ENCODE peak calls at places on chromosomes 16 and 17, in seven cellular contexts. J is Peyer's patch, E is A549, K is heart left ventricle, B is sigmoid colon, O is testis, S is IMR-90. L is an unnamed sample.

GRCh38 chr17:82391496-82392066 is 20.0 kb downstream of the UTS2R start:
- DNase-seq in K (no peak), O (no peak), B (no peak), J (no peak), E (no peak), S (no peak), L (no peak)

GRCh38 chr16:11308493-11309283 is 27.6 kb upstream of the PRM1 start:
- DNase-seq in O (no peak), S (no peak), E (no peak), K (no peak), J (no peak), B (no peak), L (peak; percentile 29)

GRCh38 chr16:12259258-12259657 is 282.7 kb downstream of the SNX29 start:
- DNase-seq in S (no peak), J (no peak), B (no peak), O (no peak), K (no peak), E (no peak), L (no peak)

GRCh38 chr16:71421911-71422310 is 19.9 kb downstream of the TLE7 start:
- DNase-seq in J (no peak), K (no peak), S (no peak), O (no peak), E (peak; percentile 51), B (peak; percentile 24), L (peak; percentile 47)

GRCh38 chr16:58563235-58563634 is 47.9 kb downstream of the SETD6 start:
- DNase-seq in J (no peak), S (peak; percentile 59), E (no peak), B (no peak), O (no peak), K (no peak), L (peak; percentile 16)

GRCh38 chr16:13560151-13560550 is 359.8 kb upstream of the ERCC4 start:
- DNase-seq in B (no peak), K (no peak), S (no peak), O (peak; percentile 74), E (no peak), J (no peak), L (no peak)

GRCh38 chr16:1416521-1416941 is 2.0 kb upstream of the UNKL start:
- DNase-seq in O (no peak), J (no peak), K (no peak), B (no peak), S (no peak), E (no peak), L (no peak)

GRCh38 chr16:25311039-25311438 is 53.4 kb upstream of the ZKSCAN2 start:
- DNase-seq in E (no peak), J (no peak), S (no peak), O (no peak), K (no peak), B (no peak), L (no peak)

GRCh38 chr16:31253642-31254045 is 6.1 kb upstream of the ITGAM start:
- DNase-seq in O (peak; percentile 39), E (peak; percentile 76), K (peak; percentile 28), S (no peak), J (no peak), B (no peak), L (peak; percentile 94)

GRCh38 chr17:77640242-77640641 is 318.3 kb upstream of the TNRC6C start:
- DNase-seq in E (no peak), B (no peak), J (no peak), O (no peak), S (no peak), K (no peak), L (no peak)

GRCh38 chr17:882827-883585 is 96.6 kb downstream of the NXN start:
- DNase-seq in S (peak; percentile 66), B (peak; percentile 93), O (peak; percentile 60), J (no peak), E (no peak), K (peak; percentile 78), L (no peak)

GRCh38 chr16:50520451-50521245 is 27.5 kb upstream of the NKD1 start:
- DNase-seq in B (peak; percentile 18), O (no peak), J (no peak), K (peak; percentile 9), S (no peak), E (no peak), L (no peak)

GRCh38 chr17:50290074-50290702 is 15.9 kb downstream of the TMEM92 start:
- DNase-seq in E (peak; percentile 87), S (peak; percentile 100), O (peak; percentile 58), J (no peak), B (peak; percentile 94), K (peak; percentile 56), L (peak; percentile 97)

GRCh38 chr16:77290451-77291110 is 91.4 kb downstream of the SYCE1L start:
- DNase-seq in O (no peak), J (no peak), K (no peak), E (no peak), B (no peak), S (peak; percentile 59), L (no peak)

GRCh38 chr16:50267651-50268050 is 1.3 kb downstream of the ADCY7 start:
- DNase-seq in E (no peak), B (peak; percentile 49), O (no peak), J (peak; percentile 24), S (no peak), K (peak; percentile 19), L (peak; percentile 73)

GRCh38 chr17:45584092-45585036 is 93.8 kb upstream of the PLEKHM1 start:
- DNase-seq in K (peak; percentile 51), B (peak; percentile 77), E (peak; percentile 84), O (peak; percentile 52), S (peak; percentile 36), J (peak; percentile 79), L (peak; percentile 83)

GRCh38 chr16:27326738-27327585 is 13.2 kb downstream of the IL4R start:
- DNase-seq in E (peak; percentile 84), B (peak; percentile 96), S (peak; percentile 97), J (peak; percentile 67), K (peak; percentile 65), O (peak; percentile 55), L (peak; percentile 97)

GRCh38 chr16:7615565-7615964 is 282.9 kb downstream of the RBFOX1 start:
- DNase-seq in E (no peak), S (no peak), J (no peak), K (no peak), O (peak; percentile 46), B (no peak), L (peak; percentile 11)

GRCh38 chr16:11390573-11391495 is 45.6 kb downstream of the RMI2 start:
- DNase-seq in J (no peak), S (no peak), O (no peak), K (no peak), E (no peak), B (peak; percentile 41), L (no peak)

GRCh38 chr17:50710025-50710424 is 2.3 kb upstream of the ANKRD40 start:
- DNase-seq in O (no peak), B (no peak), K (no peak), E (no peak), J (no peak), S (no peak), L (no peak)

DNA sequence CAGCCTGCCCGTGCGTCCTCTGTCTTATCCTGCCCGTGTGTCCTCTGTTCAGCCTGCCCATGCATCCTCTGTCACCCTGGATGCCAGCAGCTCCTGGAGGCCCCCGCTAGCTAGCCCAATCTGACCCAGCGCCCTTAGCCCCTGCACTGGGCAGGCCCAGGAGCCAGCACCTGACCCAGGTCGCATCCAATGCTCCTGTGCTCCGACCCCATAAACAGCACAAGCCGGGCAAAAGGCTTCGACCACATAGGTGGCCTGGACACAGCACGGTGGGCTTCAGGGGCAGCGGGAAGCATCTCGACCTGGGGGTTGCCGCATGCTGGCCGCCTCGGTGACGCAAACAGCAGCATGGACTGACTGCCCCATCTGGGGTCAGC is 13.1 kb downstream of the CDH15 start:
- DNase-seq in O (no peak), K (no peak), J (no peak), E (no peak), S (no peak), B (no peak), L (no peak)
- TF ChIP-seq POLR2A in O (no peak), K (no peak), J (no peak), E (no peak), S (no peak), B (no peak), L (no peak)

GRCh38 chr16:52494145-52494544 is 52.8 kb downstream of the TOX3 start:
- DNase-seq in O (no peak), E (no peak), J (no peak), K (no peak), S (no peak), B (no peak), L (no peak)

GRCh38 chr16:52489894-52490293 is 57.0 kb downstream of the TOX3 start:
- DNase-seq in B (no peak), O (no peak), S (no peak), K (no peak), E (no peak), J (no peak), L (no peak)

GRCh38 chr16:52491216-52491615 is 55.7 kb downstream of the TOX3 start:
- DNase-seq in J (no peak), B (no peak), O (no peak), K (no peak), S (no peak), E (no peak), L (no peak)

GRCh38 chr16:52494621-52495020 is 52.3 kb downstream of the TOX3 start:
- DNase-seq in J (no peak), O (no peak), E (no peak), B (no peak), S (no peak), K (no peak), L (no peak)

GRCh38 chr16:52492789-52493357 is 54.1 kb downstream of the TOX3 start:
- DNase-seq in S (no peak), J (no peak), B (no peak), K (no peak), O (no peak), E (no peak), L (no peak)
- H3K4me3 ChIP-seq in S (no peak overlapping the region), J (no peak overlapping the region), B (no peak overlapping the region), K (no peak overlapping the region), O (no peak overlapping the region), E (no peak overlapping the region), L (no peak overlapping the region)

GRCh38 chr17:9839433-9839832 is 13.7 kb downstream of the GLP2R start:
- DNase-seq in K (no peak), S (peak; percentile 26), O (no peak), B (no peak), E (peak; percentile 58), J (no peak), L (no peak)
- TF ChIP-seq CTCF in K (no peak), S (peak; percentile 26), O (no peak), B (no peak), E (peak; percentile 45), J (no peak), L (no peak)

GRCh38 chr17:2511462-2512369 is at the start of gene METTL16:
- DNase-seq in E (peak; percentile 99), J (peak; percentile 96), S (peak; percentile 99), B (peak; percentile 99), O (peak; percentile 100), K (peak; percentile 96), L (peak; percentile 97)
- TF ChIP-seq POLR2A in E (peak; percentile 76), J (peak; percentile 63), S (peak; percentile 93), B (peak; percentile 68), O (peak; percentile 72), K (peak; percentile 60), L (peak; percentile 79)